ENCODE peak calls at places on chromosomes 12 and 14, in six cellular contexts. N is AG08396, I is GM04504, P is ovary, T is head of caudate nucleus, B is cardiac fibroblast. U is an unnamed sample.

GRCh38 chr14:52558688-52559087 is 6.1 kb downstream of the GPR137C start:
- DNase-seq in N (no peak), I (no peak), P (no peak), T (no peak), B (no peak), U (no peak)

GRCh38 chr14:64112859-64113258 is 181.3 kb downstream of the ESR2 start:
- DNase-seq in N (no peak), I (no peak), P (no peak), T (no peak), B (no peak), U (peak; percentile 42)

GRCh38 chr14:52069617-52070431 is 965 bp upstream of the NID2 start:
- DNase-seq in N (no peak), I (no peak), P (no peak), T (no peak), B (peak; percentile 71), U (peak; percentile 41)

GRCh38 chr14:65927871-65928270 is 515.3 kb downstream of the FUT8 start:
- DNase-seq in N (no peak), I (no peak), P (no peak), T (no peak), B (no peak), U (no peak)

GRCh38 chr12:95318071-95318545 is 100.5 kb downstream of the VEZT start:
- DNase-seq in N (peak; percentile 28), I (no peak), P (no peak), T (no peak), B (peak; percentile 74), U (peak; percentile 96)

GRCh38 chr12:11717533-11717961 is 68.1 kb downstream of the ETV6 start:
- DNase-seq in N (no peak), I (no peak), P (no peak), T (no peak), B (peak; percentile 71), U (peak; percentile 73)

GRCh38 chr12:103715494-103715893 is 125.5 kb downstream of the NT5DC3 start:
- DNase-seq in N (no peak), I (no peak), P (no peak), T (no peak), B (no peak), U (no peak)

GRCh38 chr14:95935228-95935822 is 58.7 kb downstream of the TUNAR start:
- DNase-seq in N (peak; percentile 15), I (peak; percentile 5), P (no peak), T (no peak), B (peak; percentile 28), U (peak; percentile 9)

GRCh38 chr14:68977741-68978549 is 1.2 kb downstream of the ACTN1 start:
- DNase-seq in N (peak; percentile 85), I (peak; percentile 83), P (peak; percentile 80), T (peak; percentile 62), B (peak; percentile 94), U (peak; percentile 84)

GRCh38 chr12:4447151-4447550 is 1.5 kb upstream of the FGF6 start:
- DNase-seq in N (no peak), I (no peak), P (no peak), T (no peak), B (no peak), U (no peak)

GRCh38 chr12:32273063-32273521 is 126.3 kb upstream of the FGD4 start:
- DNase-seq in N (no peak), I (no peak), P (no peak), T (no peak), B (peak; percentile 48), U (no peak)

GRCh38 chr14:64825498-64825897 is 54.2 kb downstream of the SPTB start:
- DNase-seq in N (no peak), I (no peak), P (no peak), T (no peak), B (no peak), U (no peak)

GRCh38 chr14:95509512-95509911 is 6.9 kb downstream of the SYNE3 start:
- DNase-seq in N (no peak), I (no peak), P (no peak), T (no peak), B (no peak), U (no peak)

GRCh38 chr12:19683178-19683927 is 244.1 kb downstream of the AEBP2 start:
- DNase-seq in N (peak; percentile 56), I (no peak), P (no peak), T (no peak), B (peak; percentile 82), U (peak; percentile 87)

GRCh38 chr14:104599446-104599845 is 5.1 kb downstream of the TMEM179 start:
- DNase-seq in N (no peak), I (no peak), P (no peak), T (no peak), B (no peak), U (no peak)

U was measured in amniotic epithelial cell.